ENCODE peak calls at places on chromosomes 11 and 22, in six cellular contexts. K is tibial artery, I is gastrocnemius medialis, T is choroid plexus epithelial cell, M is mammary epithelial cell, S is right lobe of liver. O is an unnamed sample.

GRCh38 chr11:33387586-33387985 is 130.4 kb downstream of the HIPK3 start:
- DNase-seq in K (no peak), I (no peak), T (peak; percentile 28), M (no peak), S (no peak), O (no peak)

GRCh38 chr22:49201046-49201970 is 626.4 kb downstream of the BRD1 start:
- DNase-seq in K (peak; percentile 25), I (no peak), T (no peak), M (no peak), S (peak; percentile 7), O (no peak)

GRCh38 chr22:24133187-24133965 is 47.9 kb upstream of the SUSD2 start:
- DNase-seq in K (no peak), I (no peak), T (peak; percentile 58), M (no peak), S (no peak), O (no peak)

GRCh38 chr11:86938900-86939880 is 16.0 kb downstream of the FZD4 start:
- DNase-seq in K (no peak), I (no peak), T (peak; percentile 80), M (peak; percentile 31), S (no peak), O (no peak)

GRCh38 chr11:126601136-126601535 is 245.7 kb downstream of the ST3GAL4 start:
- DNase-seq in K (peak; percentile 13), I (no peak), T (no peak), M (no peak), S (no peak), O (no peak)

GRCh38 chr11:72589802-72590761 is 84.1 kb downstream of the PDE2A start:
- DNase-seq in K (no peak), I (no peak), T (peak; percentile 47), M (no peak), S (peak; percentile 44), O (no peak)

GRCh38 chr11:107591098-107591445 is at the start of gene ELMOD1:
- DNase-seq in K (peak; percentile 68), I (peak; percentile 18), T (peak; percentile 12), M (peak; percentile 27), S (peak; percentile 73), O (no peak)

GRCh38 chr11:1881442-1882264 is 10.0 kb downstream of the PRR33 start:
- DNase-seq in K (peak; percentile 65), I (no peak), T (no peak), M (no peak), S (no peak), O (no peak)

GRCh38 chr11:73323464-73323863 is 15.4 kb downstream of the ARHGEF17 start:
- DNase-seq in K (peak; percentile 98), I (peak; percentile 19), T (peak; percentile 47), M (no peak), S (peak; percentile 56), O (peak; percentile 62)

DNA sequence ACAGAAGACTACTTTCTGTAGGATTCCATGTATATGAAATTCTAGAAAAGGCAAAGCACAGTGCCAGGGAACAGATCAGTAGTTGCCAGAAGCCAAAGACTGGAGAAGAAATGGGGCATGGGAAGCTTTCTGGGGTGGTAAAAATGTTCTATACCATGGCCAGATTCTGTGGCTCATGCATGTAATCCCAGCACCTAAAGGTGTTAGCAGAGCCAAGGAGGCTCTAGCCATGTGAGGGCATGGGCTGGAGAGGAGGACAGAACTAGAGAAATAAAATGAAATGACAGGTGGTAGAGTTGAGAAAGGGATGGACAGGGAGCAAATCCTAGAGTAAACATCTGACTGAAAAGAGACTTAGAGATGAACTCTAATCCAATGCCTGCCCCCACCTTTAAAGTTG is 26.9 kb upstream of the HMGXB4 start:
- DNase-seq in K (no peak), I (no peak), T (no peak), M (no peak), S (no peak), O (no peak)
- TF ChIP-seq CTCF in K (no peak), I (no peak), T (no peak), M (no peak), S (no peak), O (no peak)

DNA sequence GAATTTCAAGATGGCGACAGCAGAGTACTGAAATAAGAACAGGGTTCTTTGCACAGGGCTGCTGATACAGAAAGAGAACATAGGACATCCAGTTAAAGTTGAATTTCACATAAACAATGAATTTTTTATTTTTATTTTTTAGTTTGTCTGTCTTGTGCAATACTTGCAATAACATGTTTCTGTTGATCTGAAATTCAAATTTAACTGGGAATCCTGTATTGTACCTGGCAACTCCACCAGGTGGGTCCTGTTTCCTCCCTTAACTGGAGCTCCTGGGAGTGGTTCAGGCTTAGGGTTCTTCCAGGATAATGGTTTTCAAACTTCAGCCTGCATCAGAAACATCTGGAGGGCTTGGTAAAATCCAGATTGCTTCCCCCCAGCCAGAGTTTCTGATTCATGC is 14.9 kb upstream of the SERPINH1 start:
- DNase-seq in K (no peak), I (no peak), T (no peak), M (no peak), S (no peak), O (no peak)
- H3K4me3 ChIP-seq in K (no peak overlapping the region), I (no peak overlapping the region), T (no peak overlapping the region), M (no peak overlapping the region), S (no peak overlapping the region), O (no peak overlapping the region)

GRCh38 chr11:63941901-63942300 is 3.1 kb downstream of the NAA40 start:
- DNase-seq in K (no peak), I (no peak), T (no peak), M (no peak), S (no peak), O (no peak)

GRCh38 chr11:63938481-63939350 is at the start of gene NAA40:
- DNase-seq in K (peak; percentile 92), I (peak; percentile 75), T (peak; percentile 95), M (peak; percentile 98), S (peak; percentile 96), O (peak; percentile 65)

GRCh38 chr11:63940786-63941185 is 2.0 kb downstream of the NAA40 start:
- DNase-seq in K (no peak), I (no peak), T (no peak), M (no peak), S (no peak), O (no peak)

GRCh38 chr11:63937713-63938480 is 905 bp upstream of the NAA40 start:
- DNase-seq in K (no peak), I (no peak), T (no peak), M (no peak), S (no peak), O (no peak)

GRCh38 chr11:63939351-63939920 is 634 bp downstream of the NAA40 start:
- DNase-seq in K (no peak), I (no peak), T (peak; percentile 53), M (peak; percentile 28), S (no peak), O (no peak)
- TF ChIP-seq CTCF in K (no peak), I (no peak), T (peak; percentile 35), M (no peak), S (no peak), O (no peak)

DNA sequence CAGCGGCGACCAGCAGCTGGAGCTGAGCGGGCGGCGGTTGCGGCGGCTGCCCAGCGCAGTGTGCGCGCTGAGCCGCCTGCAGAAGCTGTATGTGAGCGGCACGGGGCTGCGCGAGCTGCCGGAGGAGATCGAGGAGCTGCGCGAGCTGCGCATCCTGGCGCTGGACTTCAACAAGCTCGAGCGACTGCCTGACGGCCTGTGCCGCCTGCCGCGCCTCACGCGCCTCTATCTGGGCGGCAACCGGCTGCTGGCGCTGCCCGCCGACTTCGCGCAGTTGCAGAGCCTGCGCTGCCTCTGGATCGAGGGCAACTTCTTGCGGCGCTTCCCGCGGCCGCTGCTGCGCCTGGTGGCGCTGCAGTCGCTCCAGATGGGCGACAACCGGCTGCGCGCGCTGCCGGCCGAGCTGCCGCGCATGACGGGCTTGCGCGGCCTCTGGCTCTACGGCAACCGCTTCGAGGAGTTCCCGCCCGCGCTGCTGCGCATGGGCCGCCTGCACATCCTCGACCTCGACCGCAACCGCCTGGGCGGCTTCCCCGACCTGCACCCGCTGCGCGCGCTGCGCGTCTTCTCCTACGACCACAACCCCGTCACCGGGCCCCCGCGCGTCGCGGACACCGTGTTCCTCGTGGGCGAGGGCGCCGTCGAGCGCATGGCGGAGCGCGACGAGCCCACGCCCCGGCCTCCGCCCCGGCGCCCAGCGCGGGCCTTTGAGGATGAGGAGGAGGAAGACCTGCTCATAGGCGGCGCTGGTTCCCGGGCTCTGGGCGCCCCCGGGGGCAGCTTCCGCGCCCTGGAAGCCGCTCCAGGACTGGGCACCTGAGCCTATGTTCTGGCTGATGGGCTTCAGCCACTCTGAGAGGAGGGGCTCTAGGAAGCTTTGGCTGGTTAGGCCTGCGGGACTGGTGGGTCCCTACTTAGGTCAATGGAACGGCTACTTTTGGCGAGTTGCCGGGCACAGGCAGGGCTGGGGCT is 795 bp downstream of the LRRC10B start:
- DNase-seq in K (peak; percentile 81), I (peak; percentile 33), T (peak; percentile 54), M (peak; percentile 84), S (peak; percentile 76), O (no peak)
- H3K4me3 ChIP-seq in K (peak overlapping the region; percentile 46), I (peak overlapping the region; percentile 15), T (no peak overlapping the region), M (no peak overlapping the region), S (no peak overlapping the region), O (peak overlapping the region; percentile 13)

DNA sequence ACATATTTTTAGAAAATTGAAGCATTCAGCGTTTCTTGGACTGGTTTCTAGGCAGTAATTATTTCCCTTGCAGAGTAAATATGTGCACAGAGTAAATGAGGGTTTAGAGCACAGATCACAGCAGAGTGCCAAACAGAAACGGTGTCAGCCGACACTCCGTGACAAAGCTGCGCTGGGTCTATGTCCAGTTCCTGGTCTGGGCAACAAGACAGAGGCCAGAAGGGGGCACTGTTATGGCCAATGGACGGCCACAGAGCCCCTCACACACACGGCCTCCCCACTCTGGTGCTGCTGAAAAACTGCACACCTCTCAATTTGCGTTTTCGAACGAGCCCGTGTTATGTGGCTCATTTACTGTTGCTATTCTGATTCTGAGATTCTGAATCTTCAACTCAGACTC is 180.7 kb downstream of the MPPED1 start:
- DNase-seq in K (no peak), I (no peak), T (no peak), M (no peak), S (no peak), O (no peak)
- TF ChIP-seq CTCF in K (no peak), I (no peak), T (peak; percentile 11), M (no peak), S (no peak), O (no peak)

GRCh38 chr11:128469220-128469619 is 118.1 kb downstream of the ETS1 start:
- DNase-seq in K (no peak), I (no peak), T (no peak), M (no peak), S (no peak), O (no peak)
- H3K4me3 ChIP-seq in K (no peak overlapping the region), I (no peak overlapping the region), T (no peak overlapping the region), M (no peak overlapping the region), S (no peak overlapping the region), O (no peak overlapping the region)

GRCh38 chr11:506950-507726 is at the start of gene RNH1:
- DNase-seq in K (peak; percentile 99), I (peak; percentile 98), T (peak; percentile 97), M (peak; percentile 92), S (peak; percentile 100), O (peak; percentile 98)
- TF ChIP-seq CTCF in K (no peak), I (no peak), T (no peak), M (no peak), S (no peak), O (no peak)